ENCODE peak calls at places on chromosomes 12 and 14, in eight cellular contexts. X is adrenal gland, B is fibroblast of the conjunctiva, Q is cardiac fibroblast, K is HCT116, R is psoas muscle, V is anterior cingulate cortex, A is right lobe of liver. F is an unnamed sample.

GRCh38 chr14:72801381-72801812 is 92.5 kb downstream of the DPF3 start:
- DNase-seq in Q (peak; percentile 97), X (no peak), A (no peak), V (no peak), R (no peak), K (peak; percentile 50), B (peak; percentile 48), F (no peak)

GRCh38 chr14:95313707-95314106 is 6.0 kb downstream of the CLMN start:
- DNase-seq in K (no peak), Q (peak; percentile 91), R (peak; percentile 73), B (peak; percentile 61), A (peak; percentile 93), X (peak; percentile 81), V (peak; percentile 61), F (peak; percentile 84)

GRCh38 chr14:41280745-41281144 is 325.9 kb upstream of the LRFN5 start:
- DNase-seq in B (peak; percentile 6), V (no peak), X (no peak), K (no peak), R (no peak), A (no peak), Q (peak; percentile 23), F (no peak)

GRCh38 chr14:103108749-103109207 is 14.3 kb downstream of the EXOC3L4 start:
- DNase-seq in V (no peak), A (no peak), K (no peak), B (no peak), Q (peak; percentile 58), R (peak; percentile 76), X (no peak), F (peak; percentile 73)

GRCh38 chr14:102825307-102826095 is 48.3 kb downstream of the TRAF3 start:
- DNase-seq in V (no peak), R (no peak), K (no peak), A (no peak), X (no peak), Q (no peak), B (no peak), F (no peak)

GRCh38 chr12:108390495-108391203 is 51.5 kb upstream of the CMKLR1 start:
- DNase-seq in K (no peak), X (no peak), B (no peak), V (no peak), R (no peak), Q (no peak), A (no peak), F (no peak)

GRCh38 chr12:13613297-13613696 is 368.1 kb downstream of the GRIN2B start:
- DNase-seq in X (no peak), Q (no peak), B (no peak), A (no peak), R (no peak), K (no peak), V (no peak), F (no peak)

GRCh38 chr14:98957211-98958047 is 314.6 kb downstream of the BCL11B start:
- DNase-seq in A (no peak), K (no peak), V (no peak), R (peak; percentile 75), B (peak; percentile 86), X (peak; percentile 83), Q (peak; percentile 23), F (peak; percentile 69)

GRCh38 chr12:2541805-2542204 is 253.0 kb upstream of the FKBP4 start:
- DNase-seq in A (no peak), X (no peak), V (no peak), K (no peak), B (no peak), R (no peak), Q (no peak), F (no peak)

GRCh38 chr12:124686001-124686884 is 118.8 kb upstream of the NCOR2 start:
- DNase-seq in X (no peak), Q (peak; percentile 71), R (no peak), K (no peak), B (no peak), V (no peak), A (no peak), F (no peak)

GRCh38 chr14:56274556-56274955 is 156.3 kb downstream of the PELI2 start:
- DNase-seq in Q (peak; percentile 65), X (no peak), R (no peak), K (no peak), A (no peak), B (no peak), V (no peak), F (no peak)

GRCh38 chr12:65690477-65690876 is 133.8 kb upstream of the HMGA2 start:
- DNase-seq in V (no peak), R (no peak), B (no peak), A (no peak), X (no peak), K (no peak), Q (no peak), F (no peak)

GRCh38 chr14:22570132-22570949 is 18.7 kb downstream of the DAD1 start:
- DNase-seq in X (peak; percentile 68), B (peak; percentile 74), K (peak; percentile 79), R (no peak), A (no peak), V (peak; percentile 53), Q (peak; percentile 90), F (peak; percentile 72)

GRCh38 chr14:64812412-64812811 is 67.3 kb downstream of the SPTB start:
- DNase-seq in B (no peak), Q (no peak), X (no peak), V (no peak), A (no peak), K (peak; percentile 47), R (peak; percentile 74), F (no peak)

GRCh38 chr14:31277085-31277484 is 69.5 kb upstream of the HECTD1 start:
- DNase-seq in A (no peak), X (no peak), V (no peak), K (no peak), Q (no peak), B (no peak), R (no peak), F (no peak)